ENCODE peak calls at places on chromosomes 5 and 9, in five cellular contexts. F is neural progenitor cell, K is HCT116, S is mammary epithelial cell, E is DND-41. Y is an unnamed sample.
A peak's percentile ranks its signal among the peaks of the same experiment; 100 is the strongest.

GRCh38 chr5:117657591-117657990 is 1083.0 kb upstream of the SEMA6A start:
- DNase-seq in E (no peak), S (no peak), K (no peak), F (no peak), Y (no peak)

GRCh38 chr5:41921874-41922273 is 3.2 kb upstream of the FBXO4 start:
- DNase-seq in E (no peak), K (no peak), F (no peak), S (peak; percentile 53), Y (peak; percentile 27)

GRCh38 chr5:173890195-173890951 is 2.2 kb downstream of the CPEB4 start:
- DNase-seq in K (no peak), E (no peak), F (peak; percentile 23), S (no peak), Y (peak; percentile 30)

GRCh38 chr5:102792705-102793104 is 37.6 kb downstream of the PAM start:
- DNase-seq in E (no peak), F (no peak), S (no peak), K (no peak), Y (no peak)

GRCh38 chr9:120942186-120943001 is 15.8 kb upstream of the TRAF1 start:
- DNase-seq in K (no peak), S (no peak), E (no peak), F (peak; percentile 29), Y (no peak)

GRCh38 chr5:29213475-29213874 is 1980.0 kb upstream of the CDH6 start:
- DNase-seq in S (no peak), F (no peak), K (no peak), E (no peak), Y (no peak)

GRCh38 chr9:33714989-33715388 is 80.4 kb upstream of the PRSS3 start:
- DNase-seq in E (no peak), S (no peak), K (no peak), F (no peak), Y (no peak)

GRCh38 chr5:24222866-24223265 is 421.9 kb downstream of the CDH10 start:
- DNase-seq in E (no peak), F (no peak), S (peak; percentile 6), K (no peak), Y (no peak)

GRCh38 chr9:76415731-76416130 is 21.5 kb upstream of the RFK start:
- DNase-seq in E (no peak), F (no peak), S (no peak), K (no peak), Y (no peak)

GRCh38 chr5:160357861-160358411 is 12.5 kb downstream of the C1QTNF2 start:
- DNase-seq in E (no peak), S (no peak), F (no peak), K (no peak), Y (no peak)

GRCh38 chr9:2634818-2635217 is 13.2 kb downstream of the VLDLR start:
- DNase-seq in F (no peak), S (no peak), E (no peak), K (no peak), Y (no peak)

GRCh38 chr5:80184235-80185023 is 71.4 kb downstream of the SERINC5 start:
- DNase-seq in K (no peak), F (peak; percentile 56), E (no peak), S (no peak), Y (no peak)

GRCh38 chr5:86572825-86573224 is 44.9 kb upstream of the COX7C start:
- DNase-seq in E (no peak), F (no peak), S (no peak), K (no peak), Y (no peak)

GRCh38 chr9:88890546-88890945 is 100.7 kb upstream of the S1PR3 start:
- DNase-seq in K (no peak), S (no peak), E (no peak), F (no peak), Y (no peak)

GRCh38 chr5:50580506-50580905 is 85.9 kb upstream of the PARP8 start:
- DNase-seq in E (no peak), K (no peak), F (no peak), S (peak; percentile 26), Y (no peak)

GRCh38 chr9:106644661-106645060 is 218.3 kb upstream of the ZNF462 start:
- DNase-seq in F (no peak), K (no peak), E (no peak), S (no peak), Y (no peak)

GRCh38 chr9:995192-995591 is 18.7 kb downstream of the DMRT3 start:
- DNase-seq in S (no peak), E (no peak), K (no peak), F (no peak), Y (no peak)

GRCh38 chr5:56676091-56676768 is 139.1 kb upstream of the MAP3K1 start:
- DNase-seq in K (peak; percentile 56), F (no peak), E (no peak), S (peak; percentile 92), Y (no peak)

GRCh38 chr5:9830184-9830583 is 200.0 kb upstream of the TAS2R1 start:
- DNase-seq in S (no peak), K (no peak), E (no peak), F (no peak), Y (no peak)

GRCh38 chr9:84002344-84002743 is 21.7 kb downstream of the RMI1 start:
- DNase-seq in E (no peak), F (no peak), K (no peak), S (no peak), Y (peak; percentile 50)

GRCh38 chr5:83745821-83746220 is 25.2 kb upstream of the HAPLN1 start:
- DNase-seq in S (no peak), E (no peak), K (no peak), F (no peak), Y (no peak)

GRCh38 chr5:96781031-96781733 is 26.6 kb downstream of the ERAP1 start:
- DNase-seq in K (peak; percentile 38), S (peak; percentile 74), F (no peak), E (no peak), Y (peak; percentile 29)

GRCh38 chr9:134338394-134339182 is 12.3 kb downstream of the RXRA start:
- DNase-seq in E (no peak), K (no peak), S (no peak), F (no peak), Y (no peak)

GRCh38 chr5:109911731-109912130 is 222.0 kb downstream of the MAN2A1 start:
- DNase-seq in F (no peak), E (no peak), S (no peak), K (no peak), Y (peak; percentile 23)

GRCh38 chr5:8826491-8826890 is 719.4 kb downstream of the SEMA5A start:
- DNase-seq in F (no peak), E (no peak), K (no peak), S (no peak), Y (no peak)

GRCh38 chr5:133368009-133368408 is 244.3 kb downstream of the FSTL4 start:
- DNase-seq in S (no peak), E (no peak), F (no peak), K (no peak), Y (no peak)

GRCh38 chr5:37370550-37370863 is 399 bp downstream of the NUP155 start:
- DNase-seq in F (no peak), S (no peak), K (no peak), E (no peak), Y (no peak)

GRCh38 chr9:136521541-136521940 is 24.3 kb downstream of the NOTCH1 start:
- DNase-seq in F (no peak), E (no peak), K (no peak), S (no peak), Y (no peak)

GRCh38 chr9:4979224-4979623 is 5.8 kb upstream of the JAK2 start:
- DNase-seq in K (no peak), E (no peak), S (no peak), F (no peak), Y (peak; percentile 69)

GRCh38 chr5:156119692-156120091 is 207.3 kb upstream of the SGCD start:
- DNase-seq in K (no peak), F (no peak), E (no peak), S (no peak), Y (no peak)

GRCh38 chr9:90064248-90064647 is 459.4 kb downstream of the GADD45G start:
- DNase-seq in K (no peak), F (no peak), E (no peak), S (no peak), Y (no peak)
- H3K9ac ChIP-seq in K (no peak overlapping the region), F (no peak overlapping the region), E (no peak overlapping the region), S (no peak overlapping the region), Y (no peak overlapping the region)

DNA sequence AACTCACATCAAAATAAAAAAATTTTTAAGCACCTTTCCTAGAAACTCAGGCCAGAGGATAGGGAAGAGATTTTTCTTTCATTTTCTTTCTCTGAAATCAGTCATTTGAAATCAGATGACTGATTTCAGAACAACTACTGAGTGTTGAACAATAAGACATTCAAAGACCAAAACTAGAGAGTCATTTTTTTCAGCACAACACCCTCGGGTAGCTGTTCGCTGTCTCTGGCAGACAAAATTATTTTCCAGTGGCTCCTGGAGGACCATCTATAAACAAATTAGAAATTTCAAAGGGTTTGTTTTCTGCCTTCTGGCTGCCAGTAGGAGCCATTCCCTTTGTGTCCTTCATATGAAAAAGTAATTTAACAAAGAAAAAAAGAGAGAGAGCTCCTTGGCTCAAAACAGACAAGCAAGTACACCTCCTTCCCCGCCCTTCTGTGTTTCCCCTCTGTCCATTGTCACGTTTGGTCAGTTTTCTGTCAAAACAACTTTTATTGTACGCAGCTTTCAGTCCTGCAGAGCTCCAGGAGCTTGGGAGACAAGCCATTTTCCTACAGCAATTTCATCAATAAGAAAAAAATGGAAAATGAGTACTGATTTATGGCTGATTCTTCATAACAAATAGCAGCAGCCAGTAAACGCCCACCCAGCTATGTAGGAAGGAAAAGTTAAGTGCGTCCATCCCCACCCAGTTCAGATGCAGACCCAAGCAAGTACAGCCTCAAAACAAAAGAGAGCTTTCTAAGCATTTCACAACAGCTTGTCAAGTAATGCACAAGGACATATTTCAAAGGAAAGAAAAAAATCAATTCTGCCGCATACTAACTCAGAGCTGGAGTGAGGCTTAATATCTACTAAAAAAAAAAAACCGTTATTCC is 405.1 kb downstream of the ZNF608 start:
- DNase-seq in E (no peak), K (no peak), F (no peak), S (no peak), Y (no peak)
- H3K27ac ChIP-seq in E (no peak overlapping the region), K (no peak overlapping the region), F (no peak overlapping the region), S (no peak overlapping the region), Y (no peak overlapping the region)

GRCh38 chr9:79686381-79687130 is 114.8 kb downstream of the TLE4 start:
- DNase-seq in F (no peak), S (peak; percentile 88), K (no peak), E (no peak), Y (peak; percentile 42)

GRCh38 chr9:79685576-79685975 is 113.8 kb downstream of the TLE4 start:
- DNase-seq in K (no peak), S (peak; percentile 49), E (no peak), F (no peak), Y (no peak)

GRCh38 chr9:79688363-79688762 is 116.6 kb downstream of the TLE4 start:
- DNase-seq in E (no peak), S (no peak), F (no peak), K (no peak), Y (no peak)

GRCh38 chr9:79684711-79685575 is 113.2 kb downstream of the TLE4 start:
- DNase-seq in E (no peak), K (no peak), F (no peak), S (peak; percentile 66), Y (no peak)

GRCh38 chr9:79687131-79687447 is 115.3 kb downstream of the TLE4 start:
- DNase-seq in E (peak; percentile 61), K (no peak), F (no peak), S (no peak), Y (no peak)
- H3K4me2 ChIP-seq in E (no peak overlapping the region), K (no peak overlapping the region), F (no peak overlapping the region), S (peak overlapping the region; percentile 72), Y (no peak overlapping the region)

DNA sequence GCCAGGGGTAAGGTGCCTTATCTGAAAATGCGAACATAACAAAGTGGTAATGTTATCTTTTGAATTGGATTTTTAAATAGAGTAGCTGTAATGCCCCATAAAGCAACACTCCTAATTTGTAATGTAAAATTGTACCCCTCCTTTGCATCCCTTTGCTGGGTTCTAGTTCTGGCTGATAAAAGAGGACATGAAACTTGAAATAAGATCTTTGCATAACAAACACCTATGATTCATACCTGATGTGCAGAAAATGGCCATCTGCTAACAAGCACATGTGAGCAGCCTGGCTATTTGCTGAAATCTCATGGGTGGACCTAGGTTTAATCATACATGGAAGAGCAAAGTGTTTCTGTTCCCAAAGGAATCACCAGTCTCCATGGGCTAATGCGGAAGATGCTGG is 585.0 kb downstream of the TLE4 start:
- DNase-seq in S (no peak), E (no peak), F (no peak), K (no peak), Y (no peak)
- H3K9ac ChIP-seq in S (no peak overlapping the region), E (no peak overlapping the region), F (no peak overlapping the region), K (no peak overlapping the region), Y (no peak overlapping the region)